ENCODE peak calls at places on chromosome X, in four cellular contexts. I is K562, X is WTC11, E is HepG2. Z is an unnamed sample.

GRCh38 chrX:129769467-129770154 is 10.1 kb upstream of the SASH3 start:
- DNase-seq in I (no peak), X (no peak), E (no peak), Z (no peak)

GRCh38 chrX:65017464-65017863 is 41.2 kb upstream of the ZC4H2 start:
- DNase-seq in I (no peak), X (no peak), E (no peak), Z (no peak)

GRCh38 chrX:68498044-68498507 is 775 bp upstream of the YIPF6 start:
- DNase-seq in I (no peak), X (no peak), E (peak), Z (no peak)

GRCh38 chrX:122245175-122245574 is 938.9 kb upstream of the GRIA3 start:
- DNase-seq in I (no peak), X (no peak), E (no peak), Z (no peak)

GRCh38 chrX:103442536-103442901 is 66.2 kb downstream of the BEX3 start:
- DNase-seq in I (no peak), X (no peak), E (no peak), Z (no peak)

GRCh38 chrX:48676893-48677270 is 6.7 kb upstream of the WAS start:
- DNase-seq in I (peak), X (peak), E (no peak), Z (no peak)

GRCh38 chrX:122552291-122552800 is 631.7 kb upstream of the GRIA3 start:
- DNase-seq in I (no peak), X (no peak), E (no peak), Z (no peak)

GRCh38 chrX:103941201-103941975 is 21.0 kb upstream of the TMSB15B start:
- DNase-seq in I (peak), X (no peak), E (no peak), Z (peak)

GRCh38 chrX:148193759-148194158 is 212.6 kb downstream of the FMR1NB start:
- DNase-seq in I (no peak), X (no peak), E (no peak), Z (no peak)

GRCh38 chrX:75210602-75211001 is 54.5 kb upstream of the ABCB7 start:
- DNase-seq in I (no peak), X (no peak), E (no peak), Z (no peak)
- TF ChIP-seq ELF4 in I (no peak), X (no peak), E (no peak), Z (no peak)

GRCh38 chrX:106791495-106791894 is 11.0 kb upstream of the TBC1D8B start:
- DNase-seq in I (no peak), X (no peak), E (no peak), Z (no peak)
- TF ChIP-seq ELF4 in I (no peak), X (no peak), E (no peak), Z (no peak)

GRCh38 chrX:13647709-13648212 is 5.2 kb upstream of the TCEANC start:
- DNase-seq in I (peak), X (no peak), E (peak), Z (peak)
- TF ChIP-seq ELF4 in I (peak), X (no peak), E (no peak), Z (no peak)

DNA sequence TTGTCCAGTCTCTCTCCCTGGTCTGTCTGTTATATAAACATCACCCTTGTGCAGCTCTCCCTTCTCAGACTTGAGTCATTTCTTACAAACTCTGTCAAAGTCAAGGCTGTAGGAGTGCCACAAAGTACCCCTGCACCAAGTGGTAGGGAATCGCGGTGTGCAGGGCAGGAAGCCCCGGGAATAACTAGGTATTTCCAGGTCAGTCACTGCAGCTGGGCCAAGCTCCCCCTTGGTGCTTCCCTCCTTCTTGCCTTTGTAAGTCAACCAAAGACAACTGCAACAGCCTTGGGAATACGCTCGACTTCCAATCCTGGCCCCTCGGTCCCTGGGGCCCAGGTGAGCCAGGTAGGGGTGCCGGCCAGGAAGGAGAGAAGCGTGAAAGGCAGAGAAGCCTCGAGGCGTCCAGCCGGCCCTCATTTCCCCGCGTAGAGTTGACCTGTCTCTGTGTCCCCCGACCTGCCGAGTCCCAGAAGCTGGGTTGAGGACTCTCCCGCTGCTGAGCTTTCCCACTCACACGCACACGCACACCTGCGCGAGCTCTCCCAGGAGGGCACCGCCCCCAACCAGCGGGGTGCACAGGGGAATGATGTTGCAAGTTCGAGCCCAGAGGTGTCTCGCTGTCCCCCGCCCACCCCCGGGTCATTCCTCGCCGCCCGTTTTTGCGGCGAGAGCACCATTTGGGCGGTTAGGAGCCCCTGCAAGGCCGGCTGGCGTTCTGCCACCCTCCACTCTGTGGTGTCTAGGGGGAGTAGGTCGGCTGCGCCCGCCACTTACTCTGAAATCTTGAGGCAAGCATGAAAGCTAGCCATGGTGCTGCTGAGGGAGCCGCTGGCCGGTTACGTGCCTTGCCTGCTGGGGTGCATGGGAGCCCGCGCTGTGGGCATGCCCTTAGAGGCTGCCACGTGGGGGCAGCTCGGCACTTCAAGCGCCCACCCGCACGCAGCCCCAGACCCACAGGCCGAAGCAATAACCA is 22.8 kb upstream of the KIAA1210 start:
- DNase-seq in I (no peak), X (peak), E (no peak), Z (no peak)
- TF ChIP-seq ELF4 in I (no peak), X (no peak), E (no peak), Z (no peak)

GRCh38 chrX:109889289-109890006 is 113.5 kb upstream of the TMEM164 start:
- DNase-seq in I (no peak), X (no peak), E (peak), Z (no peak)
- TF ChIP-seq ELF4 in I (no peak), X (no peak), E (no peak), Z (no peak)

GRCh38 chrX:133905305-133905704 is 80.1 kb downstream of the GPC3 start:
- DNase-seq in I (no peak), X (no peak), E (no peak), Z (no peak)
- TF ChIP-seq ELF4 in I (no peak), X (no peak), E (no peak), Z (no peak)